ENCODE peak calls at places on chromosomes 16 and 17, in six cellular contexts. F is IMR-90, V is H9, P is H1, U is neuronal stem cell, T is trophoblast cell. O is an unnamed sample.

GRCh38 chr17:10713336-10713735 is 15.9 kb downstream of the ADPRM start:
- DNase-seq in P (no peak), T (no peak), V (no peak), F (peak; percentile 78), U (no peak), O (peak; percentile 39)

GRCh38 chr16:27976990-27977389 is 86.5 kb downstream of the GSG1L start:
- DNase-seq in T (no peak), P (no peak), U (no peak), V (no peak), F (no peak), O (no peak)

GRCh38 chr16:10088380-10088793 is 93.8 kb downstream of the GRIN2A start:
- DNase-seq in F (no peak), V (no peak), T (no peak), P (no peak), U (no peak), O (no peak)

GRCh38 chr17:76994237-76994637 is 126.0 kb downstream of the MGAT5B start:
- DNase-seq in T (no peak), F (no peak), U (peak; percentile 46), P (no peak), V (no peak), O (no peak)

GRCh38 chr17:21301593-21302550 is 17.4 kb downstream of the MAP2K3 start:
- DNase-seq in U (no peak), V (no peak), F (no peak), P (no peak), T (no peak), O (no peak)

GRCh38 chr17:17043668-17044226 is 1.5 kb downstream of the MPRIP start:
- DNase-seq in P (no peak), T (no peak), U (peak; percentile 26), F (peak; percentile 13), V (peak; percentile 37), O (peak; percentile 53)

GRCh38 chr17:54784305-54784704 is 116.3 kb upstream of the TOM1L1 start:
- DNase-seq in V (no peak), P (no peak), T (no peak), F (no peak), U (no peak), O (no peak)

GRCh38 chr16:72876981-72877373 is 171.0 kb downstream of the ZFHX3 start:
- DNase-seq in V (no peak), P (no peak), T (peak; percentile 11), U (no peak), F (no peak), O (no peak)

GRCh38 chr17:56440391-56440790 is 153.1 kb upstream of the NOG start:
- DNase-seq in U (no peak), F (peak; percentile 24), T (peak; percentile 59), V (no peak), P (no peak), O (no peak)

GRCh38 chr17:3695723-3696411 is at the start of gene P2RX5:
- DNase-seq in F (no peak), V (peak; percentile 84), U (peak; percentile 43), T (no peak), P (peak; percentile 79), O (peak; percentile 38)

GRCh38 chr17:27888072-27888471 is 5.1 kb downstream of the LYRM9 start:
- DNase-seq in T (no peak), V (no peak), P (no peak), U (no peak), F (no peak), O (no peak)

GRCh38 chr17:46815474-46816353 is 2.8 kb downstream of the WNT3 start:
- DNase-seq in U (no peak), P (no peak), F (no peak), T (no peak), V (peak; percentile 39), O (no peak)

GRCh38 chr17:37842401-37842800 is 81.8 kb upstream of the TBC1D3K start:
- DNase-seq in U (no peak), F (no peak), T (no peak), V (no peak), P (no peak), O (no peak)

GRCh38 chr17:38730526-38731379 is 612 bp downstream of the CISD3 start:
- DNase-seq in U (no peak), F (peak; percentile 42), T (no peak), V (peak; percentile 76), P (peak; percentile 77), O (peak; percentile 62)

GRCh38 chr16:23402100-23402499 is 50.9 kb downstream of the COG7 start:
- DNase-seq in U (no peak), T (no peak), F (no peak), P (no peak), V (no peak), O (no peak)

GRCh38 chr17:40103082-40103741 is 2.8 kb upstream of the NR1D1 start:
- DNase-seq in F (no peak), P (peak; percentile 66), T (no peak), V (peak; percentile 61), U (no peak), O (no peak)

GRCh38 chr16:1560153-1560552 is 26.7 kb downstream of the TMEM204 start:
- DNase-seq in F (no peak), V (no peak), T (no peak), U (no peak), P (no peak), O (no peak)

GRCh38 chr16:66324785-66325184 is 41.7 kb upstream of the CDH5 start:
- DNase-seq in F (no peak), T (peak; percentile 87), P (peak; percentile 63), V (peak; percentile 71), U (no peak), O (peak; percentile 39)

GRCh38 chr16:62625291-62625690 is 589.1 kb upstream of the CDH8 start:
- DNase-seq in F (no peak), V (no peak), P (no peak), T (no peak), U (no peak), O (no peak)

GRCh38 chr17:18008496-18009268 is 30.3 kb downstream of the ATPAF2 start:
- DNase-seq in V (no peak), T (no peak), P (no peak), U (no peak), F (peak; percentile 72), O (peak; percentile 14)

GRCh38 chr16:78866556-78866955 is 734.0 kb downstream of the MAF start:
- DNase-seq in V (no peak), P (no peak), T (no peak), F (no peak), U (no peak), O (no peak)

GRCh38 chr16:1691956-1692355 is 13.9 kb downstream of the JPT2 start:
- DNase-seq in T (peak; percentile 98), V (no peak), P (no peak), U (no peak), F (peak; percentile 77), O (peak; percentile 77)

GRCh38 chr16:12601290-12601900 is 202.3 kb downstream of the CPPED1 start:
- DNase-seq in U (no peak), F (no peak), P (no peak), V (peak; percentile 19), T (no peak), O (no peak)

DNA sequence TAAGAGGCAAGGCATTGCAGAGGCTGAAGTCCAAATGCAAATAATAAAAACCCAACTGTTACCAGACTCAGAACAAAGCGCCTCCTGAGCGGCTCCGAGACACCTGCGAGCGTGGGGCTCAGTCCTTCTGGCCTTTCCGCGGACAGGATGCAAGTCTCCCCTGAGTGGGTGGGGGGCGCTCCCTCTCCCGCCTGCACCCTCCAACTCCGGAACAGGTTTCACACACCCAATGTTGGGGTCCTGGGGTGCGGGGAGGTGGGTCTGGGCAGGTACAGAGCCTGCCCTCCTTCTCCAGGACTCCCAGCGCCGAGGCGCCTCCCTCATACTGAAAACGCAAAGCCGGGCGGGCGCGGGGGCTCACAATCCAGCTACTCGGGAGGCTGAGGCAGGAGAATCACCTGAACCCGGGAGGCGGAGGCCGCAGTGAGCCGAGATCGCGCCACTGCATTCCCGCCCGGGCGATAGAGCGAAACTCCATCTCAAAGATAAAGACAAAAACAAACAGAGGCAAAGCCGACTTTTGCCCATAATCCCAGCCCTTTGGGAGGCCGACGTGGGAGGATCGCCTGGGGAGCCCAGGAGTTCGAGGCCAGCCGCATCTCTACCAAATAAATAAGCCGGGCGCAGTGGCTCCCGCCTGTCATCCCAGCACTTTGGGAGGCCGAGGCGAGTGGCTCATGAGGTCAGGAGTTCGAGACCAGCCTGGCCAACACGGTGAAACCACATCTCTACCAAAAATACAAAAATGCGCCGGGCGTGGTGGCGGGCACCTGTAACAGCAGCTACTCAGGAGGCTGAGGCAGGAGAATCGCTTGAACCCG is 893 bp downstream of the GINS2 start:
- DNase-seq in U (no peak), V (no peak), F (no peak), T (no peak), P (no peak), O (no peak)
- H2AFZ ChIP-seq in U (peak overlapping the region; percentile 98), V (no peak overlapping the region), F (no peak overlapping the region), T (no peak overlapping the region), P (no peak overlapping the region), O (no peak overlapping the region)

GRCh38 chr17:30532871-30533270 is 55.7 kb downstream of the GOSR1 start:
- DNase-seq in T (no peak), P (no peak), U (no peak), V (no peak), F (no peak), O (no peak)

GRCh38 chr17:30530346-30531025 is 53.3 kb downstream of the GOSR1 start:
- DNase-seq in T (peak; percentile 18), F (peak; percentile 71), V (no peak), U (no peak), P (no peak), O (peak; percentile 28)

GRCh38 chr17:30534298-30534697 is 57.1 kb downstream of the GOSR1 start:
- DNase-seq in F (no peak), T (no peak), V (no peak), P (no peak), U (no peak), O (no peak)

GRCh38 chr17:30534938-30535921 is 58.0 kb downstream of the GOSR1 start:
- DNase-seq in T (no peak), F (no peak), V (no peak), P (peak; percentile 37), U (no peak), O (no peak)
- H3K14ac ChIP-seq in T (no peak overlapping the region), F (no peak overlapping the region), V (no peak overlapping the region), P (no peak overlapping the region), U (peak overlapping the region; percentile 95), O (no peak overlapping the region)

DNA sequence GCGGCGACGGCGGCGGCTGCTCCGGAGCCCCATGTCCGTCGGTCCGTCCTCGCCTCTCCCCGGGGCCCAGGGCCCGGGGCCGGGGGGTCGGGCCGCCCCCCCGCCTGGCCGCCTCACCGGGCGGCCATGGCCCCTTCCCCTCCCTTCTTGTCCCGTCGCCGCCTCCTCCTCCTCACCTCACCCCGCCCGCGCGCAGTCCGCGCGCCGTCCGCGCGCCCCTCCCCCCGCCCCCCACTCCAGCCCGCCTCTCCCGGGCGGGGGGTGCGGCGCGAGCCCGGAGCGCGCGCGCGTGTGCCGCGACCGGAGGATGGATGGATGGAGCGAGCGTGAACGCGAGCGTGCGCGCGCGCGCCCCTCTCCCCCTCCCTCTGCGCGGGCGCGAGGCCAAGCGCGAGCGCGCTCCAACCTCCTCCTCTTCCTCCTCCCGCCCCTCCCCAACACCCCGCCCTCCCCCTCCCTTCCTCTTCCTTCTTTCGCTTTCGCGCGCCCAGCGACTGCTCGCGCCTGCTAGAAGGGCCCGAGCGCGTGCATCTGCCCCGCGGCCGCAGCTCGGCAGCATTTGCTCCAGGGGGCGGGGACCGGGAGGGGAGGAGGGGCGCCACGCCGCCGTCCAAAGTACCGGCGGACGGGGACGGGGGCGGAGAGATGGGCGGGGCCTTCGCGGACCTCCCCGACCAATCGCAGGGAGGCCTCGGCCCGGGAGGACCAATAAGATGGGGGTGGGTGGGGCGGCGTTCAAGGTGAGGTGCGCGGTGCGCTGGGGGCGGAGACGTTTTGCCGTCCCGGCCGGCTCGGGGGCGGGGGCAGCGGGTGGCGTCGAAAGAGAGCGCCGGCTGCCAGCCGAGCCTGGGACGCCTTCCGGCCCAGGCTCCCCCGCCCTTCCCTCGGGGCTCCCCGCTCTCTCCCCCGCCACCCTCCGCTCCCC is at the start of gene ATXN7L3:
- DNase-seq in F (peak; percentile 97), U (peak; percentile 97), T (peak; percentile 96), P (peak; percentile 97), V (peak; percentile 100), O (peak; percentile 98)
- H3K4ac ChIP-seq in F (peak within 1 kb of the TSS; percentile 98), U (peak within 1 kb of the TSS; percentile 19), T (peak within 1 kb of the TSS; percentile 92), P (peak within 1 kb of the TSS; percentile 71), V (no peak within 1 kb of the TSS), O (peak within 1 kb of the TSS; percentile 98)

GRCh38 chr17:7357381-7357780 is 2.4 kb downstream of the TMEM95 start:
- DNase-seq in P (no peak), V (no peak), T (no peak), F (no peak), U (no peak), O (no peak)
- H2AFZ ChIP-seq in P (no peak overlapping the region), V (no peak overlapping the region), T (no peak overlapping the region), F (no peak overlapping the region), U (no peak overlapping the region), O (no peak overlapping the region)

O was measured in mesenchymal stem cell.